ENCODE peak calls at places on chromosomes 2 and 18, in six cellular contexts. W, R, X, V, F and S are unnamed samples.

GRCh38 chr18:73979742-73980141 is 167.9 kb downstream of the FBXO15 start:
- DNase-seq in F (no peak), R (peak; percentile 9), V (no peak), W (no peak), X (no peak), S (no peak)

GRCh38 chr2:121155502-121156056 is 129.4 kb downstream of the TFCP2L1 start:
- DNase-seq in X (peak; percentile 89), V (no peak), F (no peak), W (no peak), R (no peak), S (peak; percentile 92)

GRCh38 chr2:244547-244946 is 19.3 kb downstream of the SH3YL1 start:
- DNase-seq in W (no peak), R (no peak), V (no peak), X (no peak), F (no peak), S (no peak)

GRCh38 chr2:71157124-71157802 is 26.8 kb downstream of the MPHOSPH10 start:
- DNase-seq in R (no peak), V (peak; percentile 39), F (peak; percentile 49), W (peak; percentile 56), X (peak; percentile 52), S (no peak)

GRCh38 chr2:5970347-5970746 is 278.2 kb downstream of the SOX11 start:
- DNase-seq in R (no peak), W (no peak), X (no peak), F (no peak), V (no peak), S (no peak)

GRCh38 chr2:141968377-141968920 is 162.4 kb downstream of the LRP1B start:
- DNase-seq in F (no peak), R (peak; percentile 50), X (no peak), V (no peak), W (no peak), S (no peak)

GRCh38 chr2:119476301-119477117 is 44.9 kb downstream of the TMEM37 start:
- DNase-seq in F (peak; percentile 76), V (peak; percentile 9), R (peak; percentile 75), X (no peak), W (peak; percentile 69), S (peak; percentile 79)

GRCh38 chr2:205453200-205453599 is 229.1 kb upstream of the NRP2 start:
- DNase-seq in R (no peak), W (no peak), F (no peak), X (no peak), V (no peak), S (no peak)

GRCh38 chr2:115161531-115162453 is 719.4 kb downstream of the DPP10 start:
- DNase-seq in R (no peak), W (peak; percentile 30), X (no peak), F (no peak), V (no peak), S (peak; percentile 79)

GRCh38 chr2:202072737-202073396 is at the start of gene KIAA2012:
- DNase-seq in W (peak; percentile 50), V (no peak), R (no peak), F (no peak), X (no peak), S (no peak)

GRCh38 chr2:134344954-134345697 is 91.3 kb downstream of the MGAT5 start:
- DNase-seq in R (no peak), V (no peak), W (no peak), F (no peak), X (no peak), S (no peak)

GRCh38 chr18:74196220-74197119 is 48.1 kb downstream of the TIMM21 start:
- DNase-seq in F (peak; percentile 3), V (peak; percentile 36), R (peak; percentile 83), W (peak; percentile 82), X (no peak), S (no peak)

GRCh38 chr2:186636800-186637795 is 47.2 kb downstream of the ITGAV start:
- DNase-seq in R (no peak), V (no peak), F (no peak), X (no peak), W (no peak), S (no peak)

GRCh38 chr2:182066439-182067061 is 80.9 kb downstream of the PPP1R1C start:
- DNase-seq in F (no peak), W (no peak), X (no peak), R (peak; percentile 22), V (no peak), S (no peak)

GRCh38 chr2:7467782-7468447 is 550.7 kb downstream of the RNF144A start:
- DNase-seq in F (no peak), R (no peak), V (peak; percentile 23), W (no peak), X (no peak), S (no peak)

GRCh38 chr2:10720306-10720705 is 1.1 kb upstream of the ATP6V1C2 start:
- DNase-seq in V (no peak), F (no peak), R (no peak), W (no peak), X (no peak), S (no peak)

GRCh38 chr18:2112435-2113045 is 458.8 kb downstream of the METTL4 start:
- DNase-seq in V (no peak), W (no peak), X (no peak), R (no peak), F (no peak), S (no peak)

GRCh38 chr2:238654479-238654878 is 193.4 kb upstream of the TWIST2 start:
- DNase-seq in F (no peak), V (no peak), X (no peak), W (no peak), R (no peak), S (no peak)

GRCh38 chr2:238570391-238570790 is 143.7 kb downstream of the ASB1 start:
- DNase-seq in W (no peak), F (no peak), X (no peak), V (no peak), R (no peak), S (no peak)

GRCh38 chr18:33666915-33667314 is 88.9 kb downstream of the ASXL3 start:
- DNase-seq in W (no peak), X (no peak), F (no peak), V (no peak), R (no peak), S (no peak)

GRCh38 chr2:178109813-178110212 is 2.4 kb upstream of the RBM45 start:
- DNase-seq in X (no peak), W (peak; percentile 48), R (peak; percentile 77), V (no peak), F (peak; percentile 20), S (no peak)

GRCh38 chr2:55604027-55604565 is 13.3 kb downstream of the PPP4R3B start:
- DNase-seq in V (no peak), X (no peak), F (no peak), R (no peak), W (no peak), S (no peak)

GRCh38 chr2:9207641-9208301 is 1.2 kb downstream of the ASAP2 start:
- DNase-seq in F (no peak), W (no peak), X (peak; percentile 68), R (peak; percentile 66), V (no peak), S (peak; percentile 81)

GRCh38 chr2:152718909-152719645 is 657 bp downstream of the ARL6IP6 start:
- DNase-seq in X (no peak), R (peak; percentile 85), F (peak; percentile 23), W (peak; percentile 15), V (no peak), S (no peak)

GRCh38 chr2:52264911-52265310 is 1233.0 kb upstream of the NRXN1 start:
- DNase-seq in X (no peak), V (no peak), F (no peak), R (no peak), W (no peak), S (no peak)

GRCh38 chr2:159807183-159808037 is 9.4 kb upstream of the CD302 start:
- DNase-seq in X (no peak), F (peak; percentile 34), V (no peak), W (peak; percentile 58), R (peak; percentile 56), S (no peak)

GRCh38 chr18:59052965-59053960 is 86.4 kb upstream of the SEC11C start:
- DNase-seq in R (no peak), V (no peak), W (no peak), F (no peak), X (no peak), S (no peak)

GRCh38 chr2:1591978-1592907 is 152.1 kb downstream of the PXDN start:
- DNase-seq in W (peak; percentile 48), X (peak; percentile 74), R (no peak), F (no peak), V (no peak), S (peak; percentile 85)

GRCh38 chr18:32301976-32302743 is 112.3 kb downstream of the MEP1B start:
- DNase-seq in X (no peak), W (no peak), R (peak; percentile 56), F (peak; percentile 11), V (no peak), S (no peak)

GRCh38 chr18:9631814-9632496 is 17.6 kb upstream of the PPP4R1 start:
- DNase-seq in W (no peak), R (peak; percentile 70), V (no peak), X (no peak), F (no peak), S (no peak)

GRCh38 chr18:74454279-74454741 is 2.8 kb downstream of the DIPK1C start:
- DNase-seq in R (no peak), X (no peak), V (no peak), W (peak; percentile 91), F (no peak), S (no peak)